ENCODE peak calls at places on chromosome 21, in seven cellular contexts. C is GM12892, H is SK-N-SH, E is GM12878, Q is H1, X is K562, B is HepG2. L is an unnamed sample.

GRCh38 chr21:25934771-25935224 is 200.0 kb downstream of the GABPA start:
- DNase-seq in C (no peak), H (no peak), E (no peak), Q (no peak), X (no peak), B (peak; percentile 44), L (no peak)

GRCh38 chr21:27213328-27213727 is 246.4 kb upstream of the ADAMTS5 start:
- DNase-seq in C (no peak), H (no peak), E (no peak), Q (no peak), X (no peak), B (no peak), L (no peak)

GRCh38 chr21:31293986-31294385 is 50.1 kb downstream of the TIAM1 start:
- DNase-seq in C (no peak), H (no peak), E (no peak), Q (no peak), X (no peak), B (no peak), L (no peak)

GRCh38 chr21:38938343-38938742 is 132.6 kb downstream of the ETS2 start:
- DNase-seq in C (no peak), H (peak; percentile 74), E (no peak), Q (no peak), X (no peak), B (no peak), L (no peak)

GRCh38 chr21:36763305-36763704 is 64.4 kb downstream of the SIM2 start:
- DNase-seq in C (no peak), H (no peak), E (no peak), Q (no peak), X (no peak), B (no peak), L (no peak)

GRCh38 chr21:33651965-33652680 is 9.8 kb downstream of the ITSN1 start:
- DNase-seq in C (no peak), H (no peak), E (no peak), Q (no peak), X (no peak), B (no peak), L (no peak)

GRCh38 chr21:32483293-32483595 is 70.7 kb downstream of the EVA1C start:
- DNase-seq in C (no peak), H (no peak), E (no peak), Q (no peak), X (no peak), B (no peak), L (no peak)

GRCh38 chr21:25916226-25916625 is 181.5 kb downstream of the GABPA start:
- DNase-seq in C (no peak), H (no peak), E (no peak), Q (no peak), X (no peak), B (no peak), L (no peak)

GRCh38 chr21:29237110-29238051 is 61.3 kb upstream of the BACH1 start:
- DNase-seq in C (no peak), H (no peak), E (no peak), Q (no peak), X (no peak), B (no peak), L (no peak)

GRCh38 chr21:29002442-29003144 is 9.9 kb upstream of the LTN1 start:
- DNase-seq in C (peak; percentile 85), H (peak; percentile 97), E (peak; percentile 89), Q (peak; percentile 87), X (peak; percentile 97), B (peak; percentile 92), L (peak; percentile 84)

GRCh38 chr21:25967566-25968438 is 202.8 kb downstream of the APP start:
- DNase-seq in C (no peak), H (no peak), E (peak; percentile 44), Q (no peak), X (no peak), B (no peak), L (peak; percentile 3)

GRCh38 chr21:45330851-45331261 is 43.2 kb upstream of the POFUT2 start:
- DNase-seq in C (no peak), H (no peak), E (no peak), Q (no peak), X (no peak), B (no peak), L (no peak)

GRCh38 chr21:45332415-45332814 is 44.7 kb upstream of the POFUT2 start:
- DNase-seq in C (no peak), H (no peak), E (no peak), Q (no peak), X (no peak), B (no peak), L (no peak)

GRCh38 chr21:45330075-45330781 is 42.5 kb upstream of the POFUT2 start:
- DNase-seq in C (no peak), H (no peak), E (no peak), Q (no peak), X (no peak), B (peak; percentile 89), L (no peak)

GRCh38 chr21:45332981-45333582 is 45.4 kb upstream of the POFUT2 start:
- DNase-seq in C (no peak), H (no peak), E (no peak), Q (no peak), X (no peak), B (no peak), L (no peak)

DNA sequence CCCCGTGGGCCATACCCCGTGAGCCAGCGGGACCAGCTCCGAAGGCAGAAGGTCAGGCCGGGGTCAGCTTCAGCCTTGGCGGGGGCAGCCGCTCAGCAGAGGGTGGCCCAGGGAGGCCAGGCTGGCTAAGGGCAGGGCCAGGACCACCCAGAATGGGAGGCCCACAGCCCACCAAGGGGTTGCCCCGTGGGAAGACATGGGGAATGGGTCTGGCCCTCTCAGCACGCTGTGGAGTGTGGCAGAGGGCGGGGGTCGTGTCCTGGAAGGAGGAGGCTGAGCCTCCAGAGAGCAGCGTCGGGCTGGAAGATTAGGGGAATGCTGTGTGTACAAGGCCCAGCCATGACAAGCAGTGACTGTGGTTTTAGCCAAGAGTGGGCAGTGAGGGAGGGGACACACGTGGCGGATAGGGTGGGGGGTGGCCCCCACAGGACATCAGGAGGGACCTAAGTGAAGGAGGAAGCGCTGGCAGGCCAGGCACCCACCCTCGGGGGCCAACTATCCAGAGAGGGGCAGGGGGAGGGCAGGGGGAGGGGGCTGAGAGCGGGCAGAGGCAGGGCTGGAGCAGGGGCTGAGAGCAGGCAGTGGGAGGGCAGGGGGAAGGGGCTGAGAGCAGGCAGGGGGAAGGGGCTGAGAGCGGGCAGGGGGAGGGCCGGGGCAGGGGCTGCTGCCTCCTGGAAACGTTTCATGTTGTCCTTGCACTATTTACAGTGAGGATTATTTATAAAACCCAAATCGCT is 44.0 kb upstream of the POFUT2 start:
- DNase-seq in C (no peak), H (peak; percentile 70), E (no peak), Q (no peak), X (no peak), B (no peak), L (no peak)
- TF ChIP-seq TAF1 in C (no peak), H (no peak), E (no peak), Q (no peak), X (no peak), B (no peak), L (no peak)

GRCh38 chr21:44271558-44271957 is 9.9 kb upstream of the DNMT3L start:
- DNase-seq in C (no peak), H (no peak), E (no peak), Q (no peak), X (no peak), B (no peak), L (no peak)

GRCh38 chr21:44272231-44272858 is 10.6 kb upstream of the DNMT3L start:
- DNase-seq in C (no peak), H (no peak), E (no peak), Q (no peak), X (no peak), B (no peak), L (no peak)

GRCh38 chr21:44279621-44280260 is 5.9 kb upstream of the AIRE start:
- DNase-seq in C (no peak), H (no peak), E (no peak), Q (no peak), X (no peak), B (no peak), L (no peak)

GRCh38 chr21:44273046-44273445 is 11.3 kb upstream of the DNMT3L start:
- DNase-seq in C (no peak), H (no peak), E (no peak), Q (no peak), X (no peak), B (no peak), L (no peak)

DNA sequence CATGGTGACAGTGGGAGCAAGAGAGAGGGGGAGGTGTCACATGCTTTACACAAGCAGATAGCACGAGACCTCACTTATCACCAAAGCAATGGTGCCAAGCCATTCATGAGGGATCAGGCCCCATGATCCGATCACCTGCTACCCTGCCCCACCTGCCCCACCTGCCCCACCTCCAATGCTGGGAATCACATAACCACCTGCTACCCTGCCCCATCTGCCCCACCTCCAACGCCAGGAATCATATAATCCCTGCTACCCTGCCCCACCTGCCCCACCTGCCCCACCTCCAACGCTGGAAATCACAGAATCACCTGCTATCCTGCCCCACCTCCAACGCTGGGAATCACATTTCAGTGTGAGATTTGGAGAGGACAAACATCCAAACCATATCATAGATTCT is 10.6 kb upstream of the AIRE start:
- DNase-seq in C (no peak), H (no peak), E (no peak), Q (no peak), X (no peak), B (no peak), L (no peak)
- TF ChIP-seq TAF1 in C (no peak), H (no peak), E (no peak), Q (no peak), X (no peak), B (no peak), L (no peak)

GRCh38 chr21:35268817-35269216 is 219.7 kb upstream of the RUNX1 start:
- DNase-seq in C (no peak), H (no peak), E (no peak), Q (no peak), X (no peak), B (no peak), L (no peak)

GRCh38 chr21:35274090-35274489 is 225.0 kb upstream of the RUNX1 start:
- DNase-seq in C (no peak), H (no peak), E (no peak), Q (no peak), X (no peak), B (no peak), L (no peak)

GRCh38 chr21:35274923-35275322 is 225.8 kb upstream of the RUNX1 start:
- DNase-seq in C (no peak), H (no peak), E (no peak), Q (no peak), X (no peak), B (no peak), L (no peak)

GRCh38 chr21:35275776-35276175 is 226.7 kb upstream of the RUNX1 start:
- DNase-seq in C (no peak), H (no peak), E (no peak), Q (no peak), X (no peak), B (no peak), L (no peak)

GRCh38 chr21:35273331-35273730 is 224.2 kb upstream of the RUNX1 start:
- DNase-seq in C (no peak), H (no peak), E (no peak), Q (no peak), X (no peak), B (no peak), L (no peak)
- TF ChIP-seq TAF1 in C (no peak), H (no peak), E (no peak), Q (no peak), X (no peak), B (no peak), L (no peak)

GRCh38 chr21:45522986-45523385 is 19.3 kb downstream of the SLC19A1 start:
- DNase-seq in C (no peak), H (no peak), E (no peak), Q (no peak), X (no peak), B (no peak), L (no peak)
- TF ChIP-seq TAF1 in C (no peak), H (no peak), E (no peak), Q (no peak), X (no peak), B (no peak), L (no peak)

GRCh38 chr21:41835711-41836154 is 43.4 kb downstream of the PRDM15 start:
- DNase-seq in C (no peak), H (no peak), E (no peak), Q (no peak), X (peak; percentile 87), B (no peak), L (no peak)
- TF ChIP-seq TAF1 in C (no peak), H (no peak), E (no peak), Q (no peak), X (no peak), B (no peak), L (no peak)

L was measured in GM12891.